ENCODE peak calls at places on chromosomes 2 and 18, in nine cellular contexts. H is gastrocnemius medialis, D is bronchial epithelial cell, C is mammary epithelial cell, L is fibroblast of lung, R is NT2/D1, V is body of pancreas, G is right cardiac atrium, Z is Peyer's patch. P is an unnamed sample. For H3K27me3, the result is how much of the 10 kb centered on the place peaks cover.

GRCh38 chr2:8472545-8473361 is 209.1 kb upstream of the ID2 start:
- DNase-seq in H (no peak), D (no peak), C (no peak), L (no peak), R (no peak), V (no peak), G (peak), Z (peak), P (no peak)

GRCh38 chr18:35415511-35416427 is 38.6 kb upstream of the ZNF396 start:
- DNase-seq in H (no peak), D (no peak), C (no peak), L (peak), R (no peak), V (no peak), G (no peak), Z (no peak), P (no peak)

GRCh38 chr2:164981217-164981990 is 26.1 kb upstream of the SLC38A11 start:
- DNase-seq in H (no peak), D (peak), C (peak), L (no peak), R (no peak), V (no peak), G (no peak), Z (no peak), P (no peak)

GRCh38 chr2:64634338-64635267 is 19.1 kb downstream of the SERTAD2 start:
- DNase-seq in H (no peak), D (no peak), C (no peak), L (peak), R (no peak), V (no peak), G (no peak), Z (peak), P (no peak)

GRCh38 chr2:152924722-152925121 is 206.3 kb downstream of the ARL6IP6 start:
- DNase-seq in H (no peak), D (peak), C (peak), L (no peak), R (no peak), V (peak), G (no peak), Z (no peak), P (no peak)

GRCh38 chr18:34995746-34996145 is 45.5 kb upstream of the MAPRE2 start:
- DNase-seq in H (no peak), D (no peak), C (peak), L (no peak), R (no peak), V (no peak), G (no peak), Z (no peak), P (no peak)

GRCh38 chr2:223994562-223995162 is 37.4 kb downstream of the MRPL44 start:
- DNase-seq in H (no peak), D (no peak), C (no peak), L (no peak), R (no peak), V (no peak), G (no peak), Z (no peak), P (no peak)

GRCh38 chr2:110099471-110100225 is 16.0 kb downstream of the MALL start:
- DNase-seq in H (no peak), D (no peak), C (no peak), L (no peak), R (no peak), V (no peak), G (no peak), Z (peak), P (no peak)

GRCh38 chr18:25042641-25043051 is 309.3 kb downstream of the ZNF521 start:
- DNase-seq in H (no peak), D (no peak), C (no peak), L (no peak), R (no peak), V (no peak), G (no peak), Z (peak), P (no peak)

GRCh38 chr2:131121464-131121863 is 16.3 kb downstream of the PLEKHB2 start:
- DNase-seq in H (no peak), D (no peak), C (no peak), L (no peak), R (no peak), V (no peak), G (no peak), Z (peak), P (no peak)

GRCh38 chr18:57668021-57668420 is 46.4 kb upstream of the NARS1 start:
- DNase-seq in H (no peak), D (no peak), C (no peak), L (no peak), R (no peak), V (no peak), G (no peak), Z (no peak), P (no peak)

GRCh38 chr2:105744091-105744908 is 412 bp upstream of the NCK2 start:
- DNase-seq in H (no peak), D (no peak), C (no peak), L (peak), R (no peak), V (peak), G (peak), Z (peak), P (no peak)

GRCh38 chr2:74488643-74489481 is 6.0 kb downstream of the TTC31 start:
- DNase-seq in H (no peak), D (no peak), C (no peak), L (no peak), R (no peak), V (no peak), G (peak), Z (peak), P (no peak)

GRCh38 chr2:60641866-60642788 is 88.7 kb upstream of the BCL11A start:
- DNase-seq in H (no peak), D (peak), C (peak), L (peak), R (peak), V (peak), G (no peak), Z (peak), P (no peak)

GRCh38 chr2:16394072-16394985 is 271.3 kb downstream of the CYRIA start:
- DNase-seq in H (no peak), D (no peak), C (no peak), L (no peak), R (no peak), V (peak), G (no peak), Z (no peak), P (no peak)

GRCh38 chr2:23651187-23651983 is 266.4 kb downstream of the KLHL29 start:
- DNase-seq in H (no peak), D (peak), C (peak), L (peak), R (no peak), V (no peak), G (no peak), Z (no peak), P (peak)

GRCh38 chr18:37567061-37567993 is 1.7 kb upstream of the CELF4 start:
- DNase-seq in H (no peak), D (no peak), C (no peak), L (no peak), R (no peak), V (no peak), G (no peak), Z (no peak), P (no peak)

GRCh38 chr2:160168878-160169277 is 31.2 kb downstream of the ITGB6 start:
- DNase-seq in H (no peak), D (no peak), C (no peak), L (no peak), R (no peak), V (no peak), G (no peak), Z (no peak), P (no peak)

GRCh38 chr2:223114170-223114569 is 62.2 kb downstream of the KCNE4 start:
- DNase-seq in H (no peak), D (peak), C (no peak), L (no peak), R (no peak), V (no peak), G (no peak), Z (no peak), P (no peak)

GRCh38 chr2:10378189-10378588 is 69.9 kb downstream of the ODC1 start:
- DNase-seq in H (no peak), D (no peak), C (no peak), L (no peak), R (no peak), V (no peak), G (no peak), Z (peak), P (no peak)

GRCh38 chr2:119694470-119694993 is 15.5 kb downstream of the TMEM177 start:
- DNase-seq in H (no peak), D (no peak), C (no peak), L (no peak), R (no peak), V (no peak), G (no peak), Z (no peak), P (no peak)

GRCh38 chr18:75784413-75784812 is 356.9 kb upstream of the SMIM21 start:
- DNase-seq in H (no peak), D (no peak), C (no peak), L (peak), R (no peak), V (no peak), G (no peak), Z (no peak), P (no peak)

GRCh38 chr2:139155991-139156390 is 375.8 kb upstream of the NXPH2 start:
- DNase-seq in H (no peak), D (no peak), C (no peak), L (no peak), R (no peak), V (no peak), G (no peak), Z (no peak), P (no peak)

GRCh38 chr2:5472673-5473072 is 219.5 kb upstream of the SOX11 start:
- DNase-seq in H (no peak), D (no peak), C (no peak), L (no peak), R (no peak), V (no peak), G (no peak), Z (no peak), P (no peak)

GRCh38 chr2:171858397-171858958 is 35.6 kb downstream of the SLC25A12 start:
- DNase-seq in H (no peak), D (no peak), C (no peak), L (peak), R (no peak), V (no peak), G (no peak), Z (no peak), P (no peak)

GRCh38 chr2:171365232-171365631 is 68.6 kb downstream of the METTL8 start:
- DNase-seq in H (no peak), D (peak), C (peak), L (no peak), R (no peak), V (no peak), G (no peak), Z (peak), P (no peak)

GRCh38 chr2:118577202-118577601 is 270.2 kb downstream of the EN1 start:
- DNase-seq in H (no peak), D (no peak), C (no peak), L (no peak), R (no peak), V (no peak), G (no peak), Z (no peak), P (no peak)

GRCh38 chr2:240921319-240922233 is 15.4 kb downstream of the CROCC2 start:
- DNase-seq in H (peak), D (peak), C (peak), L (peak), R (no peak), V (peak), G (peak), Z (peak), P (peak)

GRCh38 chr2:72921088-72921851 is 4.0 kb downstream of the EMX1 start:
- DNase-seq in H (no peak), D (no peak), C (no peak), L (no peak), R (no peak), V (no peak), G (no peak), Z (peak), P (no peak)

GRCh38 chr2:218856168-218856895 is 3.3 kb upstream of the WNT6 start:
- DNase-seq in H (no peak), D (no peak), C (no peak), L (no peak), R (no peak), V (no peak), G (no peak), Z (no peak), P (no peak)

GRCh38 chr2:71617266-71617665 is 163.9 kb downstream of the DYSF start:
- DNase-seq in H (no peak), D (no peak), C (no peak), L (no peak), R (no peak), V (no peak), G (no peak), Z (peak), P (no peak)

GRCh38 chr2:135742307-135742838 is 718 bp downstream of the UBXN4 start:
- DNase-seq in H (peak), D (peak), C (peak), L (peak), R (peak), V (peak), G (no peak), Z (peak), P (peak)

GRCh38 chr2:119598576-119598975 is 54.3 kb downstream of the CFAP221 start:
- DNase-seq in H (no peak), D (no peak), C (no peak), L (no peak), R (no peak), V (peak), G (no peak), Z (no peak), P (peak)

GRCh38 chr18:68244786-68245185 is 470.1 kb downstream of the TMX3 start:
- DNase-seq in H (no peak), D (peak), C (peak), L (peak), R (no peak), V (no peak), G (no peak), Z (no peak), P (no peak)

GRCh38 chr2:98759827-98760625 is 29.1 kb upstream of the MGAT4A start:
- DNase-seq in H (no peak), D (peak), C (no peak), L (no peak), R (no peak), V (no peak), G (no peak), Z (peak), P (no peak)

GRCh38 chr2:192190474-192190873 is 4.3 kb downstream of the TMEFF2 start:
- DNase-seq in H (no peak), D (peak), C (no peak), L (peak), R (no peak), V (no peak), G (no peak), Z (no peak), P (no peak)

GRCh38 chr2:152587187-152587947 is 129.9 kb downstream of the PRPF40A start:
- DNase-seq in H (no peak), D (peak), C (peak), L (peak), R (no peak), V (no peak), G (no peak), Z (no peak), P (no peak)

GRCh38 chr2:43958397-43959275 is 37.2 kb downstream of the LRPPRC start:
- DNase-seq in H (no peak), D (no peak), C (no peak), L (no peak), R (no peak), V (no peak), G (no peak), Z (no peak), P (no peak)

GRCh38 chr18:26648509-26649192 is 100.3 kb upstream of the KCTD1 start:
- DNase-seq in H (no peak), D (no peak), C (no peak), L (no peak), R (no peak), V (no peak), G (no peak), Z (no peak), P (no peak)

GRCh38 chr18:26642461-26643348 is 94.4 kb upstream of the KCTD1 start:
- DNase-seq in H (no peak), D (no peak), C (no peak), L (no peak), R (no peak), V (no peak), G (no peak), Z (no peak), P (no peak)

GRCh38 chr18:26650310-26651285 is 102.2 kb upstream of the KCTD1 start:
- DNase-seq in H (no peak), D (no peak), C (no peak), L (no peak), R (no peak), V (no peak), G (no peak), Z (no peak), P (no peak)

GRCh38 chr18:26649193-26649543 is 100.8 kb upstream of the KCTD1 start:
- DNase-seq in H (no peak), D (no peak), C (no peak), L (no peak), R (no peak), V (no peak), G (no peak), Z (no peak), P (no peak)

GRCh38 chr18:26646897-26647296 is 98.5 kb upstream of the KCTD1 start:
- DNase-seq in H (no peak), D (peak), C (peak), L (no peak), R (no peak), V (no peak), G (no peak), Z (no peak), P (no peak)
- H3K27me3 ChIP-seq in H (under half), D (under half), C (under half), L (under half), R (under half), V (under half), G (under half), Z (under half), P (under half)

DNA sequence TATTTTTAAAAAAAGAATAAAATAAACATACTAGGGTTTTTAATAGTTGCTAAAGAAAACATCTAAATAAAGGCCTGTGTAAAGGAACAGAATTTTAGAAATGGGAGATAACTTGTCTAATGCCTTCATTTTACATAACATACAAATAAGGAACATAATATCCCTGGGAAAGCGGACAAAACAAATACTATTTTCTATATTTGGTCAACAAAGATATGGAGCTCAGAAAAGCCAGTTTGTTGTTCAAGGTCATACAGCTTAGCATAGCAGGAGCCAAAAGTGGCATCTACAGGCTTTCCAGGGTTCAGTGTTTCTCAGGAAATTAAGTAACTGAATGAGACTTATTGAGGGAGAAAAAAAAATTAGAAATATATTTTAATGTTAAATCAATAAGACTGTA is 73.4 kb upstream of the CD226 start:
- DNase-seq in H (no peak), D (no peak), C (no peak), L (no peak), R (no peak), V (no peak), G (no peak), Z (no peak), P (no peak)
- H3K27me3 ChIP-seq in H (under half), D (under half), C (under half), L (under half), R (under half), V (under half), G (under half), Z (under half), P (under half)

GRCh38 chr2:28802975-28803429 is 7.6 kb upstream of the SPDYA start:
- DNase-seq in H (no peak), D (no peak), C (no peak), L (peak), R (no peak), V (no peak), G (peak), Z (no peak), P (no peak)
- H3K27me3 ChIP-seq in H (under half), D (under half), C (under half), L (under half), R (under half), V (under half), G (under half), Z (under half), P (under half)

GRCh38 chr2:176120369-176121307 is 1.9 kb upstream of the HOXD9 start:
- DNase-seq in H (no peak), D (no peak), C (no peak), L (no peak), R (no peak), V (no peak), G (no peak), Z (no peak), P (no peak)
- H3K27me3 ChIP-seq in H (half or more), D (half or more), C (half or more), L (half or more), R (half or more), V (under half), G (under half), Z (under half), P (under half)

GRCh38 chr2:33313039-33313438 is 163.4 kb upstream of the RASGRP3 start:
- DNase-seq in H (no peak), D (no peak), C (peak), L (no peak), R (no peak), V (no peak), G (no peak), Z (no peak), P (no peak)

GRCh38 chr2:33316314-33316713 is 160.1 kb upstream of the RASGRP3 start:
- DNase-seq in H (no peak), D (no peak), C (no peak), L (no peak), R (no peak), V (no peak), G (no peak), Z (no peak), P (no peak)

GRCh38 chr2:33314541-33314940 is 161.9 kb upstream of the RASGRP3 start:
- DNase-seq in H (no peak), D (peak), C (peak), L (no peak), R (no peak), V (no peak), G (no peak), Z (no peak), P (no peak)

GRCh38 chr2:33307659-33308311 is 168.7 kb upstream of the RASGRP3 start:
- DNase-seq in H (no peak), D (no peak), C (no peak), L (no peak), R (no peak), V (no peak), G (no peak), Z (no peak), P (no peak)

DNA sequence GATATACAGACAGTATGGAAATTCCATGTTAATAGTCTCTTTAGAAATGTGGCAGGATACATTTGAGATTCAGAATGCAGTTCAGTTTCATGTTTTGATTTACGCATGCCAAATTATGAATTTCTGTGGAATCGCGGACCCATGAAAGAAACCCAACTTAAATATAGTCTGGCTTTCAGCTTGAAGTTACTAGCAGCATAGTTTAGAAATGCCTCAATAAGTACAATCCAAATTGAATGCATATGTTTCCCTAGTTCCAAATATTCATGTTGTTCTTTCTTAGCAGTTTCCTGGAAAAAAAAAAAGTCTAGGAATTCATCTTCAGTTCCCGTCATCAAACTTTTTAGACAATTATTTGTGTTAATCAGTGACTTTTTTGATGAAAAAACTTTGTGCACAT is 164.1 kb upstream of the RASGRP3 start:
- DNase-seq in H (no peak), D (no peak), C (no peak), L (no peak), R (no peak), V (no peak), G (no peak), Z (no peak), P (no peak)
- H3K27me3 ChIP-seq in H (under half), D (under half), C (under half), L (under half), R (under half), V (under half), G (under half), Z (under half), P (under half)

P was measured in kidney epithelial cell.